ENCODE peak calls at places on chromosomes 5 and 9, in four cellular contexts. X is PC-3, T is RWPE2, Q is brain microvascular endothelial cell. D is an unnamed sample.
A peak's percentile ranks its signal among the peaks of the same experiment; 100 is the strongest.

GRCh38 chr9:127634698-127635097 is 22.6 kb downstream of the STXBP1 start:
- DNase-seq in Q (no peak), T (no peak), X (no peak), D (no peak)

GRCh38 chr5:61600945-61601491 is 269.0 kb downstream of the ZSWIM6 start:
- DNase-seq in X (no peak), T (no peak), Q (no peak), D (no peak)

GRCh38 chr9:101485873-101486692 is 47.6 kb upstream of the RNF20 start:
- DNase-seq in T (no peak), Q (no peak), X (no peak), D (no peak)

GRCh38 chr9:91809581-91810285 is 140.3 kb downstream of the ROR2 start:
- DNase-seq in Q (peak; percentile 13), X (peak; percentile 4), T (no peak), D (no peak)

GRCh38 chr9:108272350-108272899 is 583.4 kb downstream of the ACTL7B start:
- DNase-seq in X (peak; percentile 54), T (no peak), Q (peak; percentile 18), D (no peak)

GRCh38 chr9:136043386-136044054 is 51.6 kb downstream of the NACC2 start:
- DNase-seq in T (no peak), X (no peak), Q (no peak), D (no peak)

GRCh38 chr9:112249277-112249676 is 74.2 kb upstream of the SUSD1 start:
- DNase-seq in T (no peak), Q (no peak), X (peak; percentile 62), D (no peak)

GRCh38 chr9:71145179-71145578 is 23.8 kb upstream of the TRPM3 start:
- DNase-seq in X (no peak), T (no peak), Q (peak; percentile 3), D (no peak)

GRCh38 chr5:38706376-38706775 is 139.4 kb upstream of the OSMR start:
- DNase-seq in X (no peak), Q (no peak), T (no peak), D (no peak)

GRCh38 chr5:118796081-118796480 is 192.3 kb downstream of the DTWD2 start:
- DNase-seq in T (no peak), Q (no peak), X (no peak), D (no peak)

GRCh38 chr5:103208460-103208859 is 50.1 kb upstream of the MACIR start:
- DNase-seq in X (no peak), T (no peak), Q (no peak), D (no peak)

GRCh38 chr5:140694276-140694675 is 3.0 kb downstream of the HARS2 start:
- DNase-seq in Q (no peak), X (no peak), T (no peak), D (no peak)

GRCh38 chr5:7904170-7904569 is 35.2 kb downstream of the MTRR start:
- DNase-seq in Q (no peak), X (peak; percentile 94), T (no peak), D (no peak)

GRCh38 chr9:127344373-127344995 is 52.5 kb upstream of the SLC2A8 start:
- DNase-seq in T (no peak), X (no peak), Q (no peak), D (no peak)

GRCh38 chr5:132684922-132685720 is 11.3 kb downstream of the IL4 start:
- DNase-seq in Q (no peak), T (no peak), X (no peak), D (no peak)

GRCh38 chr9:5493597-5494511 is 16.5 kb upstream of the PDCD1LG2 start:
- DNase-seq in Q (peak; percentile 89), X (peak; percentile 83), T (no peak), D (no peak)

GRCh38 chr9:22147818-22148573 is 138.9 kb upstream of the CDKN2B start:
- DNase-seq in X (peak; percentile 77), Q (peak; percentile 98), T (no peak), D (no peak)

GRCh38 chr9:18741880-18742279 is 267.9 kb downstream of the ADAMTSL1 start:
- DNase-seq in T (no peak), Q (no peak), X (no peak), D (no peak)
- H3K4me3 ChIP-seq in T (no peak overlapping the region), Q (no peak overlapping the region), X (no peak overlapping the region), D (no peak overlapping the region)

GRCh38 chr5:173946353-173946752 is 42.6 kb upstream of the C5orf47 start:
- DNase-seq in X (no peak), Q (no peak), T (no peak), D (no peak)

GRCh38 chr5:173940269-173940668 is 48.7 kb upstream of the C5orf47 start:
- DNase-seq in X (no peak), Q (no peak), T (no peak), D (no peak)

GRCh38 chr5:173941758-173942401 is 47.1 kb upstream of the C5orf47 start:
- DNase-seq in X (peak; percentile 64), T (no peak), Q (no peak), D (no peak)

GRCh38 chr5:173944512-173944911 is 44.5 kb upstream of the C5orf47 start:
- DNase-seq in Q (no peak), X (no peak), T (no peak), D (no peak)

DNA sequence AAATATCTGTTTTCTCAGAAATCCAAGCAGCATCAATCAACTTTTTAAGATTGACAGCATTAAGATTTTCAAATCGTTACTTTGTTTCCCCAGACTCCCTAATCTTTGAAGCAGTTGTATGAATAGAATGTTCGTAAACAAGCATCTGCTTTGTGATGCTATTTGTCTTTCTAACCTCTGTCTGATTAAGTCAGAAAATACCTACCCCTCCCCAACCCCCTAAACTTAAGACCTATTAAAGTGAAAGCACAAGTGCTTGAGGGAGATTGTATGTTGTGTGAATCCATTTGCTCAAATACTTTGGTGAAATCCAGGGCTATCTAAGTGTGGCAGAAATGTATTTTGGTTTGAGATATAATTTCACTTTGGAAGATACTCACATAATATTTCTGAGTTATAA is 47.9 kb upstream of the C5orf47 start:
- DNase-seq in Q (no peak), T (no peak), X (no peak), D (no peak)
- H3K4me3 ChIP-seq in Q (no peak overlapping the region), T (no peak overlapping the region), X (no peak overlapping the region), D (no peak overlapping the region)

DNA sequence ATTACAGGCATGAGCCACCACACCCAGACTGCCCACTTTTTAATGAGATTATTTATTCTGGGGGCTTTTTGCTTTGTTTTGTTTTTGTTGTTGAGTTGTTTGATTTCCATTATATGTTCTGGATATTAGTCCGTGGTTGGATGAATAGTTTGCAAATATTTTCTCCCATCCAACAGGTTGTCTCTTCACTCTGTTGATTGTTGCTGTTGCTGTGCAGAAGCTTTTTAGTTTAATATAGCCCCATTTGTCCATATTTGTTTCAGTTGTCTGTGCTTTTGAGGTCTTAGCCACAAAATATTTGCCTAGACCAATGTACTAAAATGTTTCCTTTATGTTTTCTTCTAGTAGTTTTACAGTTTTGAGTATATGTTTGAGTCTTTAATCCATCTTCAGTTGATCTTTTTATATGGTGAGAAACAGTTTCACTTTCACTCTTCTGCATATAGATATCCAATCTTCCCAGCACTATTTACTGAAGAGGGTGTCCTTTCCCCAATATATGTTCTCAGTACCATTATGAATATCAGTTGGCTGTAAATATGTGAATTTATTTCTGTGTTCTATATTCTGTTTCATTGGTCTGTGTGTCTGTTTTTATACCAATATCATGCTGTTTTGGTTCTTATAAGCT is 30.2 kb upstream of the TBCA start:
- DNase-seq in X (no peak), T (no peak), Q (no peak), D (no peak)
- H3K4me3 ChIP-seq in X (no peak overlapping the region), T (no peak overlapping the region), Q (no peak overlapping the region), D (no peak overlapping the region)

GRCh38 chr9:110257097-110257955 is 1.0 kb upstream of the TXN start:
- DNase-seq in X (no peak), T (no peak), Q (no peak), D (no peak)

GRCh38 chr9:110256142-110256391 is 240 bp downstream of the TXN start:
- DNase-seq in T (no peak), X (no peak), Q (peak; percentile 7), D (no peak)

GRCh38 chr9:110255417-110256141 is 728 bp downstream of the TXN start:
- DNase-seq in Q (peak; percentile 39), X (peak; percentile 64), T (peak; percentile 68), D (no peak)

GRCh38 chr9:110257971-110258370 is 1.7 kb upstream of the TXN start:
- DNase-seq in T (no peak), X (no peak), Q (no peak), D (no peak)

GRCh38 chr9:110256392-110257096 is at the start of gene TXN:
- DNase-seq in T (peak; percentile 87), X (peak; percentile 77), Q (peak; percentile 80), D (peak; percentile 78)
- H3K4me3 ChIP-seq in T (peak within 1 kb of the TSS; percentile 66), X (peak within 1 kb of the TSS; percentile 88), Q (peak within 1 kb of the TSS; percentile 90), D (peak within 1 kb of the TSS; percentile 85)

GRCh38 chr5:110040178-110040577 is 350.5 kb downstream of the MAN2A1 start:
- DNase-seq in Q (no peak), T (no peak), X (peak; percentile 33), D (no peak)
- H3K4me3 ChIP-seq in Q (no peak overlapping the region), T (no peak overlapping the region), X (no peak overlapping the region), D (no peak overlapping the region)

DNA sequence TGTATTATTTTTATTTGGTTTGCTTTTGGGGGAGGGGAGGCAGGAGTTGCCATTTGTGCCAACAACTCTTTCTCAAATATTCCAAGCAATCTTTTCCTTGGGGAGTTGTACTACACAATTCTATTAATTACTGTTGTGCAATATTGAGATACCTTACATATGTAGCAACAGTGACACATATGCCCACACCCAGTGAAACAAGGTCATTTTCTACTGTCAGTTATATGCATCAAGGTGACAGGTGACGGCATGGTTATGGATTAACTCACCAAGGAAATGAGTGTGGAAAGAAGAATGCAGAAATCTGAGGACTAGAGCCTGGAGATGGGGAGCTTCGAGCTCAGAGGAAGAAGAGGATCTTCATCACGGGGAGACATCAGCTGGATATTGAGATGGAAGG is 17.9 kb upstream of the MSMP start:
- DNase-seq in Q (no peak), X (peak; percentile 77), T (no peak), D (no peak)
- H3K4me3 ChIP-seq in Q (no peak overlapping the region), X (peak overlapping the region; percentile 22), T (no peak overlapping the region), D (no peak overlapping the region)

DNA sequence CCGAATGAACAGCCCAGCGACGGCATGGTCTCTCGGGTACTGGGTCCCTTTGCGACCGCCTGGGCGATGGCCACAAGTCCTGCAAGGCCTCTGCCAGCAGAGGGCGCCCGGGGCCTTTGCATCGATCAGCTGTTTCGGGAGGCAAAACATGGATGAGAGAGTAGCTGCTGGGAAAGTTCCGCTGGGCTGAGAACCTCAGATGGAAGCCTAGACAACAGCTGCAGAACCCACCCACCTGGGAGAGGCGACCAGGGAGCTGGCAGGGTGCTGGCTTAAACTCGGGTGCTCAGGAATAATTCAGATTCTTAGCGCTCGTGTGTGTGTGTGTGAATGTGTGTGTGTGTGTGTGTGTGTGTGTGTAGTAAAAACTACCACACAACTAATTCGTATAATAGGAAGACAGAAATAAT is 50.0 kb downstream of the TRIM32 start:
- DNase-seq in Q (peak; percentile 73), T (peak; percentile 78), X (peak; percentile 78), D (peak; percentile 39)
- H3K4me3 ChIP-seq in Q (no peak overlapping the region), T (no peak overlapping the region), X (no peak overlapping the region), D (no peak overlapping the region)

GRCh38 chr5:122608222-122608621 is 166.7 kb upstream of the SNX2 start:
- DNase-seq in X (no peak), Q (no peak), T (no peak), D (no peak)

GRCh38 chr5:122611401-122611800 is 163.5 kb upstream of the SNX2 start:
- DNase-seq in Q (no peak), X (no peak), T (no peak), D (no peak)

GRCh38 chr5:122605236-122605635 is 169.6 kb upstream of the SNX2 start:
- DNase-seq in Q (no peak), X (no peak), T (no peak), D (no peak)

GRCh38 chr5:122612901-122613300 is 162.0 kb upstream of the SNX2 start:
- DNase-seq in T (no peak), Q (no peak), X (no peak), D (no peak)

GRCh38 chr5:122607818-122608217 is 167.1 kb upstream of the SNX2 start:
- DNase-seq in T (no peak), X (no peak), Q (no peak), D (no peak)
- H3K4me3 ChIP-seq in T (no peak overlapping the region), X (no peak overlapping the region), Q (no peak overlapping the region), D (no peak overlapping the region)